ENCODE peak calls at places on chromosomes 7 and 10, in eight cellular contexts. U is brain microvascular endothelial cell; B is SW480; H is fibroblast of villous mesenchyme; G is NCI-H1105 treated with DMSO at 0.1 percent for 48 hours; L is activated CD4-positive, CD25-positive, alpha-beta regulatory T cell treated with anti-CD3 and anti-CD28 coated beads, Interleukin-2, amount 50 U/mL, for 16 hours; A is amygdala; X is stimulated activated CD4-positive, alpha-beta T cell treated with anti-CD3 and anti-CD28 coated beads, Interleukin-12 subunit alpha, Interleukin-12 subunit beta, amount 100 ng/mL, for 24 hours. E is an unnamed sample.

GRCh38 chr10:4541292-4541691 is 284.7 kb upstream of the AKR1E2 start:
- DNase-seq in B (peak; percentile 3), L (no peak), H (peak; percentile 77), G (no peak), A (no peak), X (no peak), U (peak; percentile 89), E (peak; percentile 92)

GRCh38 chr7:149624006-149624405 is 126.4 kb upstream of the ZNF746 start:
- DNase-seq in L (peak; percentile 14), H (peak; percentile 27), A (no peak), U (peak; percentile 5), X (peak; percentile 35), B (peak; percentile 20), G (peak; percentile 22), E (peak; percentile 30)

GRCh38 chr7:46993396-46993795 is 588.5 kb downstream of the TNS3 start:
- DNase-seq in H (peak; percentile 76), A (no peak), B (no peak), X (no peak), U (no peak), G (no peak), L (no peak), E (peak; percentile 5)

GRCh38 chr10:66931340-66931948 is 5.6 kb downstream of the LRRTM3 start:
- DNase-seq in L (no peak), A (no peak), B (peak; percentile 53), X (no peak), U (peak; percentile 54), G (peak; percentile 14), H (peak; percentile 80), E (peak; percentile 65)

GRCh38 chr7:154568346-154568745 is 434.6 kb downstream of the PAXIP1 start:
- DNase-seq in X (no peak), A (peak; percentile 13), G (no peak), H (no peak), U (no peak), B (peak; percentile 60), L (no peak), E (no peak)

GRCh38 chr10:99938563-99938962 is 71.2 kb downstream of the DNMBP start:
- DNase-seq in L (no peak), U (no peak), H (peak; percentile 81), A (no peak), B (no peak), G (no peak), X (no peak), E (no peak)

GRCh38 chr10:37442882-37443281 is 317.5 kb downstream of the ANKRD30A start:
- DNase-seq in G (no peak), H (no peak), U (no peak), A (no peak), L (no peak), X (no peak), B (no peak), E (no peak)

GRCh38 chr7:41107938-41108448 is 594.9 kb downstream of the INHBA start:
- DNase-seq in L (no peak), X (no peak), H (no peak), A (no peak), U (peak; percentile 7), B (no peak), G (no peak), E (no peak)

GRCh38 chr10:132103116-132103910 is 37.6 kb downstream of the JAKMIP3 start:
- DNase-seq in A (no peak), U (no peak), L (no peak), B (no peak), G (no peak), X (no peak), H (no peak), E (no peak)

GRCh38 chr7:134420509-134421125 is 38.3 kb downstream of the AKR1B1 start:
- DNase-seq in G (peak; percentile 48), H (peak; percentile 61), B (peak; percentile 62), X (no peak), U (peak; percentile 61), L (no peak), A (peak; percentile 61), E (peak; percentile 92)

GRCh38 chr10:120477723-120478270 is 20.8 kb downstream of the PLPP4 start:
- DNase-seq in X (no peak), U (peak; percentile 16), L (no peak), H (no peak), G (no peak), B (no peak), A (no peak), E (no peak)

GRCh38 chr10:3067045-3067858 is at the start of gene PFKP:
- DNase-seq in B (no peak), G (no peak), X (peak; percentile 62), U (no peak), H (no peak), L (peak; percentile 35), A (peak; percentile 39), E (no peak)

GRCh38 chr10:79112898-79113431 is 44.2 kb downstream of the ZMIZ1 start:
- DNase-seq in U (peak; percentile 74), L (no peak), H (peak; percentile 81), X (no peak), B (no peak), G (no peak), A (no peak), E (peak; percentile 66)

GRCh38 chr7:57201895-57202210 is 69.6 kb upstream of the ZNF479 start:
- DNase-seq in L (no peak), G (no peak), H (no peak), X (no peak), A (no peak), B (no peak), U (no peak), E (no peak)

GRCh38 chr7:44782460-44782859 is 14.0 kb upstream of the PPIA start:
- DNase-seq in X (no peak), A (no peak), G (no peak), L (no peak), H (no peak), U (no peak), B (no peak), E (no peak)

GRCh38 chr10:31650010-31650409 is 278.6 kb downstream of the ARHGAP12 start:
- DNase-seq in A (peak; percentile 14), X (no peak), U (peak; percentile 89), L (no peak), B (no peak), H (peak; percentile 94), G (no peak), E (peak; percentile 95)

E was measured in myocyte.